ENCODE peak calls at places on chromosomes 3 and 15, in eight cellular contexts. B is skeletal muscle cell; Z is LHCN-M2; K is ureter; J is prostate gland; S is left cardiac atrium; W is transverse colon; H is CD4-positive, CD25-positive, alpha-beta regulatory T cell. U is an unnamed sample.

GRCh38 chr3:169243122-169243521 is 420.4 kb downstream of the MECOM start:
- DNase-seq in S (no peak), J (no peak), Z (no peak), W (no peak), H (no peak), K (no peak), B (no peak), U (no peak)

GRCh38 chr3:60017631-60018030 is 967.8 kb upstream of the CFAP20DC start:
- DNase-seq in B (no peak), J (no peak), W (no peak), K (no peak), Z (no peak), S (no peak), H (peak; percentile 4), U (no peak)

GRCh38 chr15:58590236-58590635 is 158.4 kb downstream of the LIPC start:
- DNase-seq in K (no peak), B (no peak), S (no peak), J (no peak), H (no peak), Z (no peak), W (no peak), U (no peak)

GRCh38 chr3:115709135-115709534 is 85.8 kb downstream of the GAP43 start:
- DNase-seq in Z (no peak), W (no peak), H (no peak), K (no peak), S (no peak), B (no peak), J (no peak), U (no peak)

GRCh38 chr3:188796122-188796631 is 375.6 kb upstream of the TPRG1 start:
- DNase-seq in Z (peak; percentile 83), B (peak; percentile 97), S (no peak), J (no peak), K (no peak), H (no peak), W (peak; percentile 16), U (no peak)

GRCh38 chr3:187237741-187238140 is 40.5 kb downstream of the RTP1 start:
- DNase-seq in H (no peak), K (no peak), W (no peak), Z (no peak), S (no peak), B (no peak), J (no peak), U (no peak)

GRCh38 chr3:123489400-123490004 is 40.6 kb upstream of the ADCY5 start:
- DNase-seq in S (peak; percentile 63), B (peak; percentile 8), W (peak; percentile 68), J (peak; percentile 31), Z (peak; percentile 44), H (no peak), K (peak; percentile 77), U (peak; percentile 78)

GRCh38 chr3:129228891-129229585 is 20.4 kb upstream of the COPG1 start:
- DNase-seq in K (no peak), J (no peak), W (no peak), Z (peak; percentile 77), B (no peak), S (peak; percentile 29), H (no peak), U (no peak)

GRCh38 chr15:101489633-101490407 is at the start of gene PCSK6:
- DNase-seq in Z (no peak), S (no peak), B (no peak), W (peak; percentile 57), H (no peak), J (no peak), K (no peak), U (no peak)

GRCh38 chr3:122977645-122978466 is 49.7 kb downstream of the SEMA5B start:
- DNase-seq in H (no peak), W (no peak), Z (peak; percentile 35), B (peak; percentile 80), J (no peak), K (no peak), S (peak; percentile 64), U (no peak)

GRCh38 chr3:120683671-120684301 is 1.7 kb upstream of the HGD start:
- DNase-seq in Z (no peak), W (no peak), S (no peak), J (no peak), H (no peak), K (no peak), B (no peak), U (no peak)

GRCh38 chr3:139281512-139282196 is 62.2 kb upstream of the MRPS22 start:
- DNase-seq in B (no peak), W (no peak), Z (peak; percentile 80), K (no peak), S (no peak), J (no peak), H (no peak), U (no peak)

GRCh38 chr15:74584779-74585178 is 30.9 kb upstream of the CLK3 start:
- DNase-seq in S (no peak), H (no peak), B (no peak), K (no peak), J (no peak), W (no peak), Z (no peak), U (no peak)

GRCh38 chr15:67180514-67181191 is 73.8 kb downstream of the AAGAB start:
- DNase-seq in J (no peak), Z (no peak), B (no peak), H (no peak), K (no peak), W (no peak), S (no peak), U (no peak)

GRCh38 chr3:57755368-57756021 is 614 bp upstream of the SLMAP start:
- DNase-seq in K (peak; percentile 56), J (peak; percentile 62), W (peak; percentile 60), Z (peak; percentile 54), S (peak; percentile 39), B (peak; percentile 18), H (no peak), U (no peak)